ENCODE peak calls at places on chromosomes 4 and X, in five cellular contexts. O is cardiac muscle cell, T is lung, W is HFFc6, Q is GM10248. Z is an unnamed sample.

GRCh38 chr4:90078440-90078839 is 48.8 kb upstream of the CCSER1 start:
- DNase-seq in O (no peak), T (no peak), W (no peak), Q (no peak), Z (no peak)

GRCh38 chrX:102966701-102967100 is 29.6 kb downstream of the RAB40AL start:
- DNase-seq in O (no peak), T (no peak), W (peak), Q (no peak), Z (no peak)

GRCh38 chrX:38538134-38538533 is 23.2 kb upstream of the TSPAN7 start:
- DNase-seq in O (no peak), T (no peak), W (no peak), Q (no peak), Z (no peak)

GRCh38 chr4:6451309-6451708 is 21.1 kb downstream of the PPP2R2C start:
- DNase-seq in O (no peak), T (no peak), W (no peak), Q (no peak), Z (no peak)

GRCh38 chr4:140296335-140296753 is 77.1 kb upstream of the SCOC start:
- DNase-seq in O (peak), T (peak), W (peak), Q (no peak), Z (no peak)

GRCh38 chr4:20506827-20507226 is 193.4 kb upstream of the PACRGL start:
- DNase-seq in O (peak), T (no peak), W (peak), Q (no peak), Z (no peak)

GRCh38 chr4:156420557-156420956 is 466.9 kb upstream of the CTSO start:
- DNase-seq in O (peak), T (no peak), W (no peak), Q (no peak), Z (no peak)

GRCh38 chr4:78667764-78668163 is 108.4 kb upstream of the BMP2K start:
- DNase-seq in O (no peak), T (no peak), W (no peak), Q (peak), Z (no peak)

GRCh38 chrX:133523094-133523493 is 107.8 kb upstream of the GPC4 start:
- DNase-seq in O (no peak), T (peak), W (no peak), Q (no peak), Z (no peak)

GRCh38 chr4:131370846-131371245 is 1778.2 kb upstream of the PCDH10 start:
- DNase-seq in O (no peak), T (no peak), W (no peak), Q (no peak), Z (no peak)

GRCh38 chr4:76430519-76431388 is 4.3 kb upstream of the SHROOM3 start:
- DNase-seq in O (peak), T (no peak), W (peak), Q (peak), Z (no peak)

GRCh38 chr4:45442466-45442865 is 681.4 kb downstream of the GABRG1 start:
- DNase-seq in O (peak), T (no peak), W (no peak), Q (no peak), Z (no peak)
- TF ChIP-seq CTCF in O (peak), T (no peak), W (peak), Q (no peak), Z (no peak)

GRCh38 chr4:704198-704891 is 1.3 kb upstream of the PCGF3 start:
- DNase-seq in O (no peak), T (no peak), W (no peak), Q (no peak), Z (no peak)

GRCh38 chr4:702618-703048 is 3.0 kb upstream of the PCGF3 start:
- DNase-seq in O (no peak), T (no peak), W (no peak), Q (no peak), Z (no peak)

GRCh38 chr4:703336-704197 is 2.1 kb upstream of the PCGF3 start:
- DNase-seq in O (no peak), T (no peak), W (no peak), Q (no peak), Z (no peak)

GRCh38 chr4:699816-700580 is 5.6 kb upstream of the PCGF3 start:
- DNase-seq in O (no peak), T (no peak), W (no peak), Q (no peak), Z (no peak)

GRCh38 chr4:700587-701264 is 4.9 kb upstream of the PCGF3 start:
- DNase-seq in O (no peak), T (no peak), W (no peak), Q (no peak), Z (no peak)
- TF ChIP-seq CTCF in O (no peak), T (no peak), W (peak), Q (no peak), Z (no peak)

DNA sequence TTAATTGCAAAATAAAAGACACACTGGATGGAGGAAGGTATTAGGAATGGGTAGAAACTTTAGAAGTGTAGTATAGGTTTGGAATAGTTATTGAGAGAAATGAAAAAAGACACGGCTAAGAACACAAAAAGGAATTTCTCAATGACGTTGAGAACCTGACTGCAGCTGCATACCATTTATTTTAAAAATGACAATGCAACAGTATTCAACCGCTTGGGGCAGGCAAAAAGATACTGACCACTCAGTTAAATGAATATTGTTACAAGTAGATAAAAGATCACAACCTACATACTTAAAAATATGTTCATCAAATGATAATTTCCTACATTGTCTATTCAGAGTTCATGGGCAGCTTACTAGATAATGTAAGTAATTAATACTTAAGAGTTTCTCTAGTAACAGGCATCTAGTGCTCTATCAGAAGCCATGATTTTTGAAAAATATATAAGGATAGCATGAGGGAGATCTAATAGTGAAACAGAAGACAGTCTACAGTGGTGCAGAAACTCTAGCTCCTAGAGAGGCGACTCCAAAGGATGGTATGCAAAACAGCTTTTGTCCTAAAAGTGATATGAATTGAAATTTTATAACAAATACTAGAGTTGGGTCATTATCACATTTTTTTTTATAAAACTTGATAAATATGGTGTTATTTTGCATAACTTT is 216.2 kb upstream of the VEGFC start:
- DNase-seq in O (no peak), T (no peak), W (no peak), Q (no peak), Z (no peak)
- TF ChIP-seq CTCF in O (no peak), T (no peak), W (no peak), Q (no peak), Z (no peak)

GRCh38 chrX:137823257-137823656 is 257.3 kb downstream of the ZIC3 start:
- DNase-seq in O (no peak), T (no peak), W (no peak), Q (no peak), Z (no peak)
- TF ChIP-seq CTCF in O (no peak), T (no peak), W (peak), Q (no peak), Z (peak)

GRCh38 chr4:1031346-1031745 is 19.9 kb downstream of the FGFRL1 start:
- DNase-seq in O (no peak), T (no peak), W (no peak), Q (no peak), Z (no peak)

GRCh38 chr4:1032861-1033260 is 21.4 kb downstream of the FGFRL1 start:
- DNase-seq in O (no peak), T (no peak), W (no peak), Q (no peak), Z (no peak)

GRCh38 chr4:1033840-1034551 is 22.6 kb downstream of the FGFRL1 start:
- DNase-seq in O (peak), T (no peak), W (no peak), Q (no peak), Z (no peak)

GRCh38 chr4:1030559-1030958 is 19.1 kb downstream of the FGFRL1 start:
- DNase-seq in O (no peak), T (no peak), W (no peak), Q (no peak), Z (no peak)

DNA sequence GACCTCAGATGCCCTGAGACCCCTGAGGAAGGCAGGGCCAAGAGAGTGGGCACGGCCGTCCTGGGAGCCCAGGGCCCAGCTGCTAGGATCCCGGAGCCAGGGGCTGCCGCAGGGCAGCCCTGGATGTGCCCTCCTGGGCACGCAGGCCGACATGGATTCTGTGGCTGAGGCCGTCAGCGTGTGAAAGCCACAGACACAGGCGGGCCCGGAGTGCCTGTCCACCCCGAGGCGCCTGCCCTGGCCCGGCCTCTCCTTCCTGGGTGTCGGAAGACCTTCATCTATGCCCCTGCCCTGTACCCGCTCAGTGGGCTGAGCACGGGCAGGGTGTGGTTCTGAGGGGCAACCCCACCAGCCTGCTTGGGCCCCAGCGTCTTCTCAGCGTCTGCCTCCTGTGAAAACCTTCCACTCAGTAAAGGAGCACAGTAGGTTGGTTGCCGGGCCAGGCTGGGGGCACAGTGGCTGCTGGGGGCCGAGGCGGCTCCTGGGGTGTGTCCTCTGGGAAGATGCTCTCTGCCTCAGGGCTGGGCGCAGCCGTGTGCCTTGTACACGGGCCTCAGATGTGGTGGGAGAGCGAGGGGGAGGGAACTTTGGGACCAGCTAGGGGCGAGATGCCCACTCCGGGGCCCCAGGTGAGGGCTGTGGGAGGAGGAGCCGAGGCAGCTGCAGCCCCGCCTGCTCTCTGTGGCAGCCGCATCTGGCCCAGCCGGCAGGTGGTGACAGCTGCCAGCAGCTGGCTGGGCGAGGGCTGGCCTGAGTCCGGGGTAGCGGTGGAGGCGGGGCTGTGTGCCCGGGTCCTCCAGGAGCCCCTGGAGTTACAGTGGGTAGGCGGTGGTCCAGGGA is 20.8 kb downstream of the FGFRL1 start:
- DNase-seq in O (no peak), T (no peak), W (no peak), Q (no peak), Z (no peak)
- TF ChIP-seq CTCF in O (no peak), T (no peak), W (no peak), Q (no peak), Z (no peak)

GRCh38 chrX:109695637-109696036 is 37.4 kb downstream of the ACSL4 start:
- DNase-seq in O (no peak), T (no peak), W (no peak), Q (no peak), Z (no peak)
- TF ChIP-seq CTCF in O (no peak), T (no peak), W (no peak), Q (no peak), Z (no peak)

DNA sequence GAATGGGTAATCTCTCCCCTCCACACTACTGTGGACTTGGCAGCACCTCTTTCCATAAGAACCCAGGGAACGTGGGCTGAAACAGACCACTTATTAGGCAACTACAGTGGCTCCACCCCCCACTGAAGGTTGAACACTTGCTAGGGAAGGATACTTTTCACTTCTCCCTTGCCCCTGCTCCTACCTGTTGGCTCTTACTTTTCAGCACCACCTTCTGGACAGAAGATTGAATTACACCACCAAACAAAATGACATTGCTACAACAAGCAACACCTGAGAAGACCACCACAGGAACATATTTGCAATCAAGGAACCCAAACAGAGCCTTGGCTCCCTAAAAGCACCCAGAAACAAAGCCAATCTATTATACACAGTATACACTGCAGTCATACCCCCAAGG is 132.1 kb upstream of the CXCL13 start:
- DNase-seq in O (peak), T (no peak), W (peak), Q (peak), Z (peak)
- TF ChIP-seq CTCF in O (peak), T (no peak), W (peak), Q (peak), Z (peak)

GRCh38 chr4:72568959-72569718 is at the start of gene ADAMTS3:
- DNase-seq in O (peak), T (peak), W (no peak), Q (peak), Z (peak)

GRCh38 chr4:72566573-72566972 is 2.4 kb downstream of the ADAMTS3 start:
- DNase-seq in O (peak), T (no peak), W (no peak), Q (no peak), Z (no peak)

GRCh38 chr4:72567036-72567435 is 2.0 kb downstream of the ADAMTS3 start:
- DNase-seq in O (no peak), T (no peak), W (no peak), Q (no peak), Z (no peak)

GRCh38 chr4:72569719-72570235 is 756 bp upstream of the ADAMTS3 start:
- DNase-seq in O (no peak), T (no peak), W (no peak), Q (no peak), Z (peak)

DNA sequence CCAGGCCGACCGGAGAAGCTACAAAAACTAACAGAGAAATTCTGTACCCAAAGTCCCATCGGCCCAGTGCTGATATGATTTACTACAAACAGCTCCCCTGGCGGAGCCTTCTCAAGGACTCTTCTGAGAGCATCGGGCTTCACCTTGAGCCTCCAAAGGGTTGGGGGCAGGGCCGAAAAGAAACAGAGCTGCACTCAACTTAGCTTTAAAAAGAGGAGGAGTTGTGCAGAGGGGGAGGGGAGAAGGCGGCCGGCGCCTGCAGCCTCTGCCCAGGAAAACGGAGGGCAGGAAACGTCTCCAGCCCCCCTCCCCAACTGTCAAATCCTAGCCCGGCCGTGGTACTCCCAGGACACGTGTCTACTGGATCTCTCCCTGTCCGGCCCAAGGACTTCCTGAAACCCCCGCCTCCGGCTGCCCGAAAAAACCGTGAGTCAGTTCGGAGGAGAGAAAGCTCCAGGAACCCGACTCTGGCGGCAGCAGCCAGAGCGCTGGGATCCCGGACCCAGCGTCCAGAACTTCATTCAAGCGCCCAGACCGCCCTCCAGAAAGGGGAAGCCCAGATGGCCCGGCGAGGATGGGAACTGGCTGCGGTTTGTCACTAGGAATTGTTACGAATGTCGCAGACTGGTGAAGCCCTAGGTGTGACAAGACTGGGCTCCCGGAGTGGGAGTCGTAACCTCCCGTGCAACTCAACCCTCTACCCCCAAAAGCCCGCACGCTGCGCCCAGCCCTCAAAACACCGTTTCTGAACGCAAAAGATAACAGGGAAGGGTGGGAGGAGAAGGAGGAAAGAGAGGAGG is 1.0 kb downstream of the ADAMTS3 start:
- DNase-seq in O (peak), T (peak), W (peak), Q (peak), Z (peak)
- TF ChIP-seq CTCF in O (peak), T (no peak), W (peak), Q (no peak), Z (no peak)

GRCh38 chrX:53239474-53239873 is 14.5 kb upstream of the KDM5C start:
- DNase-seq in O (no peak), T (no peak), W (no peak), Q (peak), Z (peak)
- TF ChIP-seq CTCF in O (no peak), T (no peak), W (peak), Q (no peak), Z (no peak)

DNA sequence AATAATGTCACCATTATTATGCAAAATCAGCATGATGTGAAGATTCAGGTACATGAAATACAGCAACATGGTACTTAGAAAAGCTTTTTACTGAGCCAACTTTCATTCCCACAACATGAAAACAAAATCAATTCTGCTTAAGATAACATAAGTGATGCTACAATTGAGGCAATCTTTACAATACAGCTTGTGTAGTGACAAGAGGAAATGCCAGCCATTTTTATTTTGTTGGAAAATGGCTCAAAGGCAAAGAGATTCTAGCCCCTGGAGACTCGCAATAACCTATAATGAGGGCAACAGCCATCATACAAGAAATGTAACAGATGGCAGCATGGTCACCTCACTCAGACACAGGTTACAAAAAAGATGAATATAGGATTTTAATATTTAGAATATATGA is 560.4 kb downstream of the SPOCK3 start:
- DNase-seq in O (no peak), T (no peak), W (no peak), Q (no peak), Z (no peak)
- TF ChIP-seq CTCF in O (no peak), T (no peak), W (no peak), Q (no peak), Z (no peak)

Z was measured in endothelial cell.